ENCODE peak calls at places on chromosomes 16 and 17, in five cellular contexts. One of them, this sample, is unnamed.

GRCh38 chr16:68993421-68993820 is 112.0 kb upstream of the HAS3 start:
- DNase-seq in fibroblast of lung: no peak
- DNase-seq in adipocyte: no peak
- DNase-seq in SJSA1: no peak
- DNase-seq in ovary: no peak
- DNase-seq in this sample: no peak

GRCh38 chr16:11064846-11065245 is 120.5 kb downstream of the CLEC16A start:
- DNase-seq in fibroblast of lung: no peak
- DNase-seq in adipocyte: peak; percentile 29
- DNase-seq in SJSA1: no peak
- DNase-seq in ovary: no peak
- DNase-seq in this sample: no peak

GRCh38 chr17:50863221-50863843 is 2.8 kb downstream of the TOB1 start:
- DNase-seq in fibroblast of lung: no peak
- DNase-seq in adipocyte: peak; percentile 54
- DNase-seq in SJSA1: no peak
- DNase-seq in ovary: no peak
- DNase-seq in this sample: no peak

GRCh38 chr17:373616-374225 is 21.1 kb upstream of the RPH3AL start:
- DNase-seq in fibroblast of lung: no peak
- DNase-seq in adipocyte: no peak
- DNase-seq in SJSA1: no peak
- DNase-seq in ovary: no peak
- DNase-seq in this sample: no peak

GRCh38 chr17:82636626-82637598 is 11.3 kb downstream of the WDR45B start:
- DNase-seq in fibroblast of lung: no peak
- DNase-seq in adipocyte: no peak
- DNase-seq in SJSA1: no peak
- DNase-seq in ovary: no peak
- DNase-seq in this sample: no peak

GRCh38 chr17:75036643-75037268 is 10.0 kb downstream of the ATP5PD start:
- DNase-seq in fibroblast of lung: peak; percentile 71
- DNase-seq in adipocyte: no peak
- DNase-seq in SJSA1: no peak
- DNase-seq in ovary: peak; percentile 68
- DNase-seq in this sample: peak; percentile 84

GRCh38 chr17:67272312-67273050 is 27.5 kb upstream of the HELZ start:
- DNase-seq in fibroblast of lung: peak; percentile 3
- DNase-seq in adipocyte: no peak
- DNase-seq in SJSA1: no peak
- DNase-seq in ovary: no peak
- DNase-seq in this sample: no peak

GRCh38 chr17:58586009-58586408 is 71.6 kb upstream of the MTMR4 start:
- DNase-seq in fibroblast of lung: no peak
- DNase-seq in adipocyte: peak; percentile 33
- DNase-seq in SJSA1: no peak
- DNase-seq in ovary: no peak
- DNase-seq in this sample: no peak

GRCh38 chr16:72013389-72013788 is 4.8 kb downstream of the DHODH start:
- DNase-seq in fibroblast of lung: peak; percentile 52
- DNase-seq in adipocyte: no peak
- DNase-seq in SJSA1: no peak
- DNase-seq in ovary: peak; percentile 57
- DNase-seq in this sample: no peak

GRCh38 chr17:71423871-71424546 is 696.8 kb upstream of the SOX9 start:
- DNase-seq in fibroblast of lung: peak; percentile 88
- DNase-seq in adipocyte: no peak
- DNase-seq in SJSA1: peak; percentile 42
- DNase-seq in ovary: no peak
- DNase-seq in this sample: no peak

GRCh38 chr17:4741544-4741943 is 1.8 kb upstream of the CXCL16 start:
- DNase-seq in fibroblast of lung: no peak
- DNase-seq in adipocyte: no peak
- DNase-seq in SJSA1: no peak
- DNase-seq in ovary: no peak
- DNase-seq in this sample: no peak

GRCh38 chr16:11409398-11409797 is 64.1 kb downstream of the RMI2 start:
- DNase-seq in fibroblast of lung: no peak
- DNase-seq in adipocyte: peak; percentile 75
- DNase-seq in SJSA1: no peak
- DNase-seq in ovary: no peak
- DNase-seq in this sample: no peak

GRCh38 chr17:10888858-10889257 is 51.0 kb upstream of the PIRT start:
- DNase-seq in fibroblast of lung: no peak
- DNase-seq in adipocyte: no peak
- DNase-seq in SJSA1: no peak
- DNase-seq in ovary: no peak
- DNase-seq in this sample: no peak

GRCh38 chr16:84425696-84426095 is 57.4 kb downstream of the ATP2C2 start:
- DNase-seq in fibroblast of lung: no peak
- DNase-seq in adipocyte: no peak
- DNase-seq in SJSA1: no peak
- DNase-seq in ovary: no peak
- DNase-seq in this sample: no peak

GRCh38 chr17:75498019-75498725 is 17.2 kb downstream of the CASKIN2 start:
- DNase-seq in fibroblast of lung: no peak
- DNase-seq in adipocyte: no peak
- DNase-seq in SJSA1: no peak
- DNase-seq in ovary: no peak
- DNase-seq in this sample: no peak

GRCh38 chr17:45320349-45320930 is 3.6 kb upstream of the MAP3K14 start:
- DNase-seq in fibroblast of lung: peak; percentile 90
- DNase-seq in adipocyte: peak; percentile 44
- DNase-seq in SJSA1: peak; percentile 77
- DNase-seq in ovary: no peak
- DNase-seq in this sample: no peak

GRCh38 chr16:73010150-73010676 is 37.7 kb downstream of the ZFHX3 start:
- DNase-seq in fibroblast of lung: no peak
- DNase-seq in adipocyte: no peak
- DNase-seq in SJSA1: no peak
- DNase-seq in ovary: no peak
- DNase-seq in this sample: no peak

GRCh38 chr16:4633910-4634635 is 9.4 kb downstream of the MGRN1 start:
- DNase-seq in fibroblast of lung: no peak
- DNase-seq in adipocyte: no peak
- DNase-seq in SJSA1: no peak
- DNase-seq in ovary: no peak
- DNase-seq in this sample: no peak

GRCh38 chr17:59558953-59559352 is 6.5 kb upstream of the DHX40 start:
- DNase-seq in fibroblast of lung: peak; percentile 3
- DNase-seq in adipocyte: peak; percentile 59
- DNase-seq in SJSA1: no peak
- DNase-seq in ovary: no peak
- DNase-seq in this sample: no peak

GRCh38 chr16:85453701-85454100 is 159.4 kb upstream of the GSE1 start:
- DNase-seq in fibroblast of lung: no peak
- DNase-seq in adipocyte: no peak
- DNase-seq in SJSA1: no peak
- DNase-seq in ovary: no peak
- DNase-seq in this sample: no peak

GRCh38 chr16:80894091-80894490 is 89.7 kb upstream of the CDYL2 start:
- DNase-seq in fibroblast of lung: peak; percentile 33
- DNase-seq in adipocyte: no peak
- DNase-seq in SJSA1: no peak
- DNase-seq in ovary: no peak
- DNase-seq in this sample: no peak

GRCh38 chr17:28567604-28568003 is 3.7 kb downstream of the PIGS start:
- DNase-seq in fibroblast of lung: no peak
- DNase-seq in adipocyte: no peak
- DNase-seq in SJSA1: no peak
- DNase-seq in ovary: no peak
- DNase-seq in this sample: no peak

GRCh38 chr16:57621521-57622268 is 6.7 kb upstream of the ADGRG1 start:
- DNase-seq in fibroblast of lung: no peak
- DNase-seq in adipocyte: no peak
- DNase-seq in SJSA1: no peak
- DNase-seq in ovary: no peak
- DNase-seq in this sample: no peak

GRCh38 chr17:41655611-41656111 is 31.3 kb upstream of the KRT17 start:
- DNase-seq in fibroblast of lung: no peak
- DNase-seq in adipocyte: no peak
- DNase-seq in SJSA1: no peak
- DNase-seq in ovary: no peak
- DNase-seq in this sample: no peak

GRCh38 chr17:76681222-76682137 is 29.3 kb downstream of the MXRA7 start:
- DNase-seq in fibroblast of lung: peak; percentile 52
- DNase-seq in adipocyte: peak; percentile 79
- DNase-seq in SJSA1: peak; percentile 84
- DNase-seq in ovary: peak; percentile 79
- DNase-seq in this sample: peak; percentile 52

GRCh38 chr17:68759343-68760140 is 158.4 kb upstream of the FAM20A start:
- DNase-seq in fibroblast of lung: peak; percentile 86
- DNase-seq in adipocyte: peak; percentile 99
- DNase-seq in SJSA1: peak; percentile 87
- DNase-seq in ovary: peak; percentile 87
- DNase-seq in this sample: no peak

GRCh38 chr17:19311421-19312215 is 50.9 kb downstream of the B9D1 start:
- DNase-seq in fibroblast of lung: peak; percentile 40
- DNase-seq in adipocyte: peak; percentile 24
- DNase-seq in SJSA1: peak; percentile 58
- DNase-seq in ovary: no peak
- DNase-seq in this sample: no peak

GRCh38 chr16:11621920-11622651 is 35.4 kb upstream of the LITAF start:
- DNase-seq in fibroblast of lung: no peak
- DNase-seq in adipocyte: peak; percentile 52
- DNase-seq in SJSA1: peak; percentile 70
- DNase-seq in ovary: peak; percentile 40
- DNase-seq in this sample: no peak

GRCh38 chr17:34556951-34557350 is 22.4 kb upstream of the TMEM132E start:
- DNase-seq in fibroblast of lung: no peak
- DNase-seq in adipocyte: no peak
- DNase-seq in SJSA1: no peak
- DNase-seq in ovary: no peak
- DNase-seq in this sample: no peak

GRCh38 chr17:34091975-34092374 is 163.1 kb upstream of the CCL2 start:
- DNase-seq in fibroblast of lung: no peak
- DNase-seq in adipocyte: no peak
- DNase-seq in SJSA1: no peak
- DNase-seq in ovary: no peak
- DNase-seq in this sample: no peak

GRCh38 chr16:35195173-35195863 is 1735.9 kb downstream of the TP53TG3F start:
- DNase-seq in fibroblast of lung: no peak
- DNase-seq in adipocyte: no peak
- DNase-seq in SJSA1: no peak
- DNase-seq in ovary: no peak
- DNase-seq in this sample: no peak
- H3K9me3 ChIP-seq in fibroblast of lung: no peaks in the 10 kb centered on the region
- H3K9me3 ChIP-seq in adipocyte: peaks cover 4% of the 10 kb centered on the region
- H3K9me3 ChIP-seq in SJSA1: peaks cover 2% of the 10 kb centered on the region
- H3K9me3 ChIP-seq in ovary: no peaks in the 10 kb centered on the region
- H3K9me3 ChIP-seq in this sample: peaks cover 3% of the 10 kb centered on the region

GRCh38 chr16:3377917-3378316 is 22.2 kb downstream of the OR2C1 start:
- DNase-seq in fibroblast of lung: no peak
- DNase-seq in adipocyte: no peak
- DNase-seq in SJSA1: no peak
- DNase-seq in ovary: no peak
- DNase-seq in this sample: no peak
- H3K9me3 ChIP-seq in fibroblast of lung: peaks cover 8% of the 10 kb centered on the region
- H3K9me3 ChIP-seq in adipocyte: peaks cover 64% of the 10 kb centered on the region
- H3K9me3 ChIP-seq in SJSA1: peaks cover 32% of the 10 kb centered on the region
- H3K9me3 ChIP-seq in ovary: peaks cover 43% of the 10 kb centered on the region
- H3K9me3 ChIP-seq in this sample: peaks cover 23% of the 10 kb centered on the region

GRCh38 chr16:12729448-12729847 is 74.2 kb downstream of the CPPED1 start:
- DNase-seq in fibroblast of lung: peak; percentile 72
- DNase-seq in adipocyte: peak; percentile 75
- DNase-seq in SJSA1: no peak
- DNase-seq in ovary: no peak
- DNase-seq in this sample: no peak
- H3K9me3 ChIP-seq in fibroblast of lung: no peaks in the 10 kb centered on the region
- H3K9me3 ChIP-seq in adipocyte: peaks cover 10% of the 10 kb centered on the region
- H3K9me3 ChIP-seq in SJSA1: peaks cover 5% of the 10 kb centered on the region
- H3K9me3 ChIP-seq in ovary: no peaks in the 10 kb centered on the region
- H3K9me3 ChIP-seq in this sample: no peaks in the 10 kb centered on the region

GRCh38 chr17:52515927-52516326 is 357.4 kb upstream of the CA10 start:
- DNase-seq in fibroblast of lung: no peak
- DNase-seq in adipocyte: no peak
- DNase-seq in SJSA1: no peak
- DNase-seq in ovary: no peak
- DNase-seq in this sample: no peak
- H3K9me3 ChIP-seq in fibroblast of lung: no peaks in the 10 kb centered on the region
- H3K9me3 ChIP-seq in adipocyte: no peaks in the 10 kb centered on the region
- H3K9me3 ChIP-seq in SJSA1: peaks cover 15% of the 10 kb centered on the region
- H3K9me3 ChIP-seq in ovary: no peaks in the 10 kb centered on the region
- H3K9me3 ChIP-seq in this sample: no peaks in the 10 kb centered on the region

GRCh38 chr16:62477796-62478195 is 441.6 kb upstream of the CDH8 start:
- DNase-seq in fibroblast of lung: no peak
- DNase-seq in adipocyte: no peak
- DNase-seq in SJSA1: no peak
- DNase-seq in ovary: no peak
- DNase-seq in this sample: no peak

GRCh38 chr16:62478903-62479458 is 442.7 kb upstream of the CDH8 start:
- DNase-seq in fibroblast of lung: no peak
- DNase-seq in adipocyte: no peak
- DNase-seq in SJSA1: no peak
- DNase-seq in ovary: no peak
- DNase-seq in this sample: no peak

DNA sequence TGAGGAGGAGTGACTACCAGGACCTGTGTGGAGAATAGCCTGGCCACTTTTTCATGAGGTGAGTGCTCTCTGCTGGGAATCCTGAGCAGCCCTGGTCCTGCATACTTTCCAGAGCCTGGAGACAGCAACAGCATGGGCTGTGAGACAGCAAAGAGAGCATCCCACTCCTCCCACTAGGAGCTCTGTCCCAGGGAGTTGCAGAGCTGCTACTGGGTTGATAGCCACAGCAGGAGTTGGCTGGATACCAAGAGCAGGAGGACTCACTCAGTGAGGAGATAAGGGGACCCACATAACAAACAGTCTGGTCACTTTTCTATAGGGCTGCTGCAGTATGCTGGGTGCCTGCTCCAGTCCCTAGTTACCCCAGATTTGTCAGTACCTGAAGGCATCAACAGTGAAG is 439.3 kb upstream of the CDH8 start:
- DNase-seq in fibroblast of lung: no peak
- DNase-seq in adipocyte: no peak
- DNase-seq in SJSA1: no peak
- DNase-seq in ovary: no peak
- DNase-seq in this sample: no peak
- H3K9me3 ChIP-seq in fibroblast of lung: no peaks in the 10 kb centered on the region
- H3K9me3 ChIP-seq in adipocyte: peaks cover 7% of the 10 kb centered on the region
- H3K9me3 ChIP-seq in SJSA1: peaks cover 10% of the 10 kb centered on the region
- H3K9me3 ChIP-seq in ovary: peaks cover 4% of the 10 kb centered on the region
- H3K9me3 ChIP-seq in this sample: peaks cover 2% of the 10 kb centered on the region

DNA sequence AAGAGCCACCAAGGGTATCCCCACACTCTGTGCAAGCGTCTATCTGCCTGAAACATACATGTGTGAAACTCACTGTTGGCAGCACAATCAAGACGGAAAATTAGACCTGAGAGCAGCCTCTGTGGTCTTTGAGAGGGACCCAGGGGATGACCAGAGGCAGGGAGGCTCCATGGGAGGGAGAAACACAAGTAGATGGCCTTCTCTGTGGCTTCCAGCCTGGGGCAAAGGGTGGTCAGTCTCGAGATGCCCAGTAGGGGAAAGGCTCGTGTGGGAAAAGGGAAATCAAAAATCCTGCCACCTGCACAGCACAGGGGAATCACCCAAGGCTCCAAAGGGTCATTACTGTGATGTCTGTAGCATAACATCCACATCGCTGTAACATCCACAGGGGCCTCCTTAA is 823.3 kb downstream of the KCNJ18 start:
- DNase-seq in fibroblast of lung: no peak
- DNase-seq in adipocyte: no peak
- DNase-seq in SJSA1: no peak
- DNase-seq in ovary: no peak
- DNase-seq in this sample: no peak
- H3K9me3 ChIP-seq in fibroblast of lung: no peaks in the 10 kb centered on the region
- H3K9me3 ChIP-seq in adipocyte: no peaks in the 10 kb centered on the region
- H3K9me3 ChIP-seq in SJSA1: no peaks in the 10 kb centered on the region
- H3K9me3 ChIP-seq in ovary: no peaks in the 10 kb centered on the region
- H3K9me3 ChIP-seq in this sample: no peaks in the 10 kb centered on the region

GRCh38 chr16:35296962-35297653 is 1837.7 kb downstream of the TP53TG3F start:
- DNase-seq in fibroblast of lung: no peak
- DNase-seq in adipocyte: no peak
- DNase-seq in SJSA1: no peak
- DNase-seq in ovary: no peak
- DNase-seq in this sample: no peak
- H3K9me3 ChIP-seq in fibroblast of lung: no peaks in the 10 kb centered on the region
- H3K9me3 ChIP-seq in adipocyte: no peaks in the 10 kb centered on the region
- H3K9me3 ChIP-seq in SJSA1: no peaks in the 10 kb centered on the region
- H3K9me3 ChIP-seq in ovary: no peaks in the 10 kb centered on the region
- H3K9me3 ChIP-seq in this sample: no peaks in the 10 kb centered on the region